ENCODE peak calls at places on chromosomes 3 and 15, in four cellular contexts. One of them, this sample, is unnamed.

GRCh38 chr3:132174500-132174899 is 139.7 kb upstream of the CPNE4 start:
- DNase-seq in trophoblast cell: no peak
- DNase-seq in mesenchymal stem cell: no peak
- DNase-seq in neuronal stem cell: no peak
- DNase-seq in this sample: no peak

GRCh38 chr15:70608156-70608555 is 155.2 kb downstream of the UACA start:
- DNase-seq in neuronal stem cell: no peak
- DNase-seq in trophoblast cell: peak
- DNase-seq in mesenchymal stem cell: no peak
- DNase-seq in this sample: no peak

GRCh38 chr3:4714045-4714444 is 220.9 kb downstream of the ITPR1 start:
- DNase-seq in trophoblast cell: no peak
- DNase-seq in mesenchymal stem cell: no peak
- DNase-seq in neuronal stem cell: no peak
- DNase-seq in this sample: no peak

GRCh38 chr3:143337387-143337786 is 217.8 kb downstream of the CHST2 start:
- DNase-seq in neuronal stem cell: no peak
- DNase-seq in mesenchymal stem cell: peak
- DNase-seq in trophoblast cell: no peak
- DNase-seq in this sample: no peak

GRCh38 chr3:144051211-144051610 is 79.6 kb downstream of the DIPK2A start:
- DNase-seq in mesenchymal stem cell: no peak
- DNase-seq in neuronal stem cell: no peak
- DNase-seq in trophoblast cell: no peak
- DNase-seq in this sample: no peak

GRCh38 chr15:100890059-100890720 is 10.6 kb downstream of the ALDH1A3 start:
- DNase-seq in trophoblast cell: no peak
- DNase-seq in mesenchymal stem cell: no peak
- DNase-seq in neuronal stem cell: no peak
- DNase-seq in this sample: no peak

GRCh38 chr3:37074178-37074577 is 80.9 kb downstream of the MLH1 start:
- DNase-seq in mesenchymal stem cell: peak
- DNase-seq in neuronal stem cell: no peak
- DNase-seq in trophoblast cell: peak
- DNase-seq in this sample: no peak

GRCh38 chr3:37492977-37493471 is 318.6 kb upstream of the LRRFIP2 start:
- DNase-seq in mesenchymal stem cell: peak
- DNase-seq in neuronal stem cell: no peak
- DNase-seq in trophoblast cell: peak
- DNase-seq in this sample: no peak

GRCh38 chr15:76987896-76988860 is 6.7 kb upstream of the PSTPIP1 start:
- DNase-seq in neuronal stem cell: no peak
- DNase-seq in trophoblast cell: no peak
- DNase-seq in mesenchymal stem cell: no peak
- DNase-seq in this sample: no peak

GRCh38 chr3:33884701-33885100 is 86.3 kb downstream of the PDCD6IP start:
- DNase-seq in mesenchymal stem cell: no peak
- DNase-seq in neuronal stem cell: no peak
- DNase-seq in trophoblast cell: no peak
- DNase-seq in this sample: no peak
- H3K4me3 ChIP-seq in mesenchymal stem cell: no peak
- H3K4me3 ChIP-seq in neuronal stem cell: no peak
- H3K4me3 ChIP-seq in trophoblast cell: no peak
- H3K4me3 ChIP-seq in this sample: no peak

GRCh38 chr3:126053949-126054569 is 29.9 kb downstream of the SLC41A3 start:
- DNase-seq in mesenchymal stem cell: no peak
- DNase-seq in neuronal stem cell: no peak
- DNase-seq in trophoblast cell: no peak
- DNase-seq in this sample: no peak
- H2BK12ac ChIP-seq in mesenchymal stem cell: no peak
- H2BK12ac ChIP-seq in neuronal stem cell: no peak
- H2BK12ac ChIP-seq in trophoblast cell: no peak
- H2BK12ac ChIP-seq in this sample: no peak

DNA sequence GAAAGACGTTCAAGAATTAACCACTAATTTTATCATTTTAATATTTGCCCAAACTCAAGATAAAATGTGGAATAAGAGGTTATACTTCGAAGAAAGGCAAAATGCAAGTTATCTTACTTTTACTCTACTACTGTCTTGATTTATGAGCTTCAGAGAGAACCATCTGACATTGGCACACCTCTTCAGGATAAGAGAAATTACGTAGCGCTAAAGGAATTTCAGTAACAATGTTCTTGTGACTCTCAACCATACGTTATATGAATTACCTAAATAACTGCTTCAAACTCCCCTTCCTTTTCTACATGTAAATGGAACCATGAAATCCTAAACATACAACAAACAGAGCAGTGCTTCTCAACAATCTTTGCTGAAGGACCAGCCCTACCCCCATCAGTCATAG is 96.8 kb downstream of the ZNF385D start:
- DNase-seq in mesenchymal stem cell: no peak
- DNase-seq in neuronal stem cell: no peak
- DNase-seq in trophoblast cell: peak
- DNase-seq in this sample: no peak
- H3K4me3 ChIP-seq in mesenchymal stem cell: no peak
- H3K4me3 ChIP-seq in neuronal stem cell: no peak
- H3K4me3 ChIP-seq in trophoblast cell: no peak
- H3K4me3 ChIP-seq in this sample: no peak

DNA sequence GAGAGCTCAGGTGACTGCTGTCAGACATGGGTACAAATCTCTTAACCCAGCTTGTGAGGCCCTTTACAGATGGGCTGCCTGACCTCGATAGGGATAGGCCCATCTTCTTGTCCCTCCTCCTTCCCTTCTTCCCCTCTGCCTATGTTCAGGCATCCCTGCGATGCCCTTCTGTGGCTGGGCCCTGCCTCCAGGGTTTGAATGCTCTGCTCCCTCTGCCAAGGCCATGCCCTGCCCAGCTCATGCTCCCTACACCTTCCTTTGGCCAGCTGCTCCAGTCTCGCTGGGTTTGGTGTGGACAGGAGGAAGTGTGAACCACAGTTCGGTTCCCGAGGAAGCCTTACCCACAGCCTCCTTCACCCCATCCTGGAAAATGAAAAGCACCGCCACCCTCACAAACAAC is 4.3 kb downstream of the FYCO1 start:
- DNase-seq in trophoblast cell: no peak
- DNase-seq in neuronal stem cell: no peak
- DNase-seq in mesenchymal stem cell: no peak
- DNase-seq in this sample: no peak
- H2BK12ac ChIP-seq in trophoblast cell: no peak
- H2BK12ac ChIP-seq in neuronal stem cell: no peak
- H2BK12ac ChIP-seq in mesenchymal stem cell: peak
- H2BK12ac ChIP-seq in this sample: no peak

GRCh38 chr15:85838655-85839054 is 43.9 kb upstream of the KLHL25 start:
- DNase-seq in mesenchymal stem cell: no peak
- DNase-seq in trophoblast cell: no peak
- DNase-seq in neuronal stem cell: no peak
- DNase-seq in this sample: no peak

GRCh38 chr15:85840079-85840801 is 45.5 kb upstream of the KLHL25 start:
- DNase-seq in trophoblast cell: peak
- DNase-seq in neuronal stem cell: peak
- DNase-seq in mesenchymal stem cell: peak
- DNase-seq in this sample: peak

GRCh38 chr15:85837881-85838280 is 43.2 kb upstream of the KLHL25 start:
- DNase-seq in mesenchymal stem cell: no peak
- DNase-seq in neuronal stem cell: no peak
- DNase-seq in trophoblast cell: no peak
- DNase-seq in this sample: no peak

GRCh38 chr15:85839637-85840036 is 44.9 kb upstream of the KLHL25 start:
- DNase-seq in trophoblast cell: no peak
- DNase-seq in mesenchymal stem cell: no peak
- DNase-seq in neuronal stem cell: no peak
- DNase-seq in this sample: no peak

DNA sequence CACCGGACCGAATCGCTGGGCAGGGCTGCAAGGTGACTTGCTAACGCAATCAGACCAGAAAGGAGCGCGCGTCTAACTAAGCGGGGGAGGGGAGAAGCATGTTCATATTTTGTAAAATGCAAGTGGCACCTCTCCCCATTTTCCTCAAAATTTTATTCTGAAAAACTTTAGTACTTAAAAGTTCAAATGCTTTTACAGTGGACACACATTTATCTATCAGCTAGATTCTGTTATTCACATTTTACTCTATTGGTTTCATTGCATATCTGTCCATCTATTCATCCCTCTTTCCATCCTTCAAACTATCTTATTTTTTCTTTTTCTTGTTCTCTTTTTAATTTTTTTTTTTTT is 46.1 kb upstream of the KLHL25 start:
- DNase-seq in neuronal stem cell: no peak
- DNase-seq in trophoblast cell: no peak
- DNase-seq in mesenchymal stem cell: no peak
- DNase-seq in this sample: no peak
- H3K4me3 ChIP-seq in neuronal stem cell: no peak
- H3K4me3 ChIP-seq in trophoblast cell: no peak
- H3K4me3 ChIP-seq in mesenchymal stem cell: peak
- H3K4me3 ChIP-seq in this sample: no peak

DNA sequence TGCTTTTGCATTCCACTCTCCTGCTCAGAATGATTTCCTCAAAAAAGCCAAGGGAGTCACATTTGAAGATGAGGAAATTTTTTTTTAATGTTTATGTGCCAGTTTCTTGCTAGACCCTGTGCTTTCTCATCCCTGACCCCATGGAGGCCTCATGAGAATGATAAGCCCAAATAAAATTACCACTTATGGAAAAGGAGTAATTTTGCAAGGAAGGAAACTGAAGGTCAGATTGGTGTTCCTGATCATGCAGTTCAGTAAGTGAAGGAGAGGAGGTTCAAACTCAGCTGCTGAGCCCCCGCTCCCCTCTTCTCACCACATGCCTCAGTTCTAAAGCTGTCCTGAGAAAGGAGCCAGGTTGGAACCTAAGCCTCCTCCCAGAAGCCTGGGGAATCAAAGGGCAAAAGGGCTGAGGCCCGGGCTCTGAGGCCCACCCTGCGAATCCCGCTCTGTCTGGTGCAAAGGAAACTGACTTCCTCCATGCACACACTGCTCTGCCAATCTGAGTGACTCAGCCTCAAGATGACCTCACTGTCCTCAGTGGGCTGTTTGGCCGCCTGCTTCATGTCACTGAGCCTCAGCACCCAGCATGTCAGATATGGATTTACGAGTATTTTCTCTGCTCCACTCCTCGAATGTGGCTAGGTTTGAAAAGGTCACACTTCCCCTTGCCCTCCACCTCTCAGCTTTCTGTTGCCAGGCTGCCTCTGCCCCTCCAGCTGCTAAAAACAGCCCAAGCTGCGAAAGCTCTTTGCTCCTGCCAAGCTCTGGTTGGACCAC is 56.9 kb upstream of the FLNB start:
- DNase-seq in mesenchymal stem cell: peak
- DNase-seq in trophoblast cell: peak
- DNase-seq in neuronal stem cell: no peak
- DNase-seq in this sample: no peak
- H2BK12ac ChIP-seq in mesenchymal stem cell: no peak
- H2BK12ac ChIP-seq in trophoblast cell: peak
- H2BK12ac ChIP-seq in neuronal stem cell: no peak
- H2BK12ac ChIP-seq in this sample: peak